ENCODE peak calls at places on chromosomes 7 and 10, in ten cellular contexts. One of them, this sample, is unnamed.

GRCh38 chr10:43644252-43644651 is 4.4 kb downstream of the ZNF32 start:
- DNase-seq in brain microvascular endothelial cell: no peak
- DNase-seq in lower lobe of right lung: no peak
- DNase-seq in prostate gland: no peak
- DNase-seq in fibroblast of lung: peak; percentile 12
- DNase-seq in GM12878: no peak
- DNase-seq in psoas muscle: no peak
- DNase-seq in PC-9: no peak
- DNase-seq in neural progenitor cell: no peak
- DNase-seq in fibroblast of mammary gland: peak; percentile 52
- DNase-seq in this sample: no peak

GRCh38 chr7:146606628-146607027 is 490.0 kb downstream of the CNTNAP2 start:
- DNase-seq in fibroblast of mammary gland: no peak
- DNase-seq in brain microvascular endothelial cell: no peak
- DNase-seq in fibroblast of lung: no peak
- DNase-seq in lower lobe of right lung: no peak
- DNase-seq in GM12878: no peak
- DNase-seq in neural progenitor cell: no peak
- DNase-seq in PC-9: no peak
- DNase-seq in psoas muscle: no peak
- DNase-seq in prostate gland: no peak
- DNase-seq in this sample: no peak

GRCh38 chr10:103590060-103590459 is 96.6 kb downstream of the NEURL1 start:
- DNase-seq in prostate gland: no peak
- DNase-seq in brain microvascular endothelial cell: no peak
- DNase-seq in neural progenitor cell: no peak
- DNase-seq in PC-9: no peak
- DNase-seq in fibroblast of mammary gland: no peak
- DNase-seq in GM12878: no peak
- DNase-seq in fibroblast of lung: no peak
- DNase-seq in psoas muscle: no peak
- DNase-seq in lower lobe of right lung: no peak
- DNase-seq in this sample: no peak

GRCh38 chr7:132709971-132710567 is 133.8 kb upstream of the PLXNA4 start:
- DNase-seq in neural progenitor cell: peak; percentile 28
- DNase-seq in brain microvascular endothelial cell: peak; percentile 74
- DNase-seq in fibroblast of lung: peak; percentile 12
- DNase-seq in prostate gland: no peak
- DNase-seq in psoas muscle: no peak
- DNase-seq in fibroblast of mammary gland: peak; percentile 57
- DNase-seq in GM12878: no peak
- DNase-seq in PC-9: peak; percentile 8
- DNase-seq in lower lobe of right lung: no peak
- DNase-seq in this sample: peak; percentile 47

GRCh38 chr7:87218941-87219544 is 489 bp downstream of the TMEM243 start:
- DNase-seq in PC-9: peak; percentile 47
- DNase-seq in GM12878: no peak
- DNase-seq in neural progenitor cell: peak; percentile 61
- DNase-seq in fibroblast of mammary gland: peak; percentile 52
- DNase-seq in lower lobe of right lung: peak; percentile 90
- DNase-seq in prostate gland: peak; percentile 42
- DNase-seq in brain microvascular endothelial cell: no peak
- DNase-seq in psoas muscle: peak; percentile 80
- DNase-seq in fibroblast of lung: peak; percentile 49
- DNase-seq in this sample: peak; percentile 46

GRCh38 chr10:56142092-56142728 is 218.8 kb downstream of the ZWINT start:
- DNase-seq in neural progenitor cell: no peak
- DNase-seq in brain microvascular endothelial cell: no peak
- DNase-seq in lower lobe of right lung: no peak
- DNase-seq in PC-9: no peak
- DNase-seq in GM12878: peak; percentile 50
- DNase-seq in prostate gland: no peak
- DNase-seq in fibroblast of lung: no peak
- DNase-seq in psoas muscle: no peak
- DNase-seq in fibroblast of mammary gland: no peak
- DNase-seq in this sample: no peak

GRCh38 chr7:153457796-153458195 is 594.4 kb upstream of the DPP6 start:
- DNase-seq in neural progenitor cell: no peak
- DNase-seq in PC-9: no peak
- DNase-seq in lower lobe of right lung: no peak
- DNase-seq in fibroblast of lung: no peak
- DNase-seq in prostate gland: no peak
- DNase-seq in brain microvascular endothelial cell: no peak
- DNase-seq in fibroblast of mammary gland: no peak
- DNase-seq in psoas muscle: no peak
- DNase-seq in GM12878: no peak
- DNase-seq in this sample: no peak

GRCh38 chr7:116809636-116810266 is 52.6 kb upstream of the CAPZA2 start:
- DNase-seq in fibroblast of mammary gland: peak; percentile 77
- DNase-seq in GM12878: no peak
- DNase-seq in prostate gland: peak; percentile 54
- DNase-seq in neural progenitor cell: peak; percentile 80
- DNase-seq in psoas muscle: no peak
- DNase-seq in PC-9: peak; percentile 31
- DNase-seq in fibroblast of lung: peak; percentile 51
- DNase-seq in lower lobe of right lung: no peak
- DNase-seq in brain microvascular endothelial cell: peak; percentile 42
- DNase-seq in this sample: peak; percentile 77

GRCh38 chr7:53789741-53790140 is 752.4 kb upstream of the VSTM2A start:
- DNase-seq in neural progenitor cell: no peak
- DNase-seq in lower lobe of right lung: no peak
- DNase-seq in prostate gland: no peak
- DNase-seq in GM12878: no peak
- DNase-seq in brain microvascular endothelial cell: no peak
- DNase-seq in fibroblast of lung: no peak
- DNase-seq in PC-9: no peak
- DNase-seq in fibroblast of mammary gland: no peak
- DNase-seq in psoas muscle: no peak
- DNase-seq in this sample: no peak

GRCh38 chr7:18468794-18469193 is 26.8 kb upstream of the HDAC9 start:
- DNase-seq in prostate gland: no peak
- DNase-seq in fibroblast of lung: peak; percentile 9
- DNase-seq in neural progenitor cell: no peak
- DNase-seq in PC-9: no peak
- DNase-seq in GM12878: no peak
- DNase-seq in brain microvascular endothelial cell: no peak
- DNase-seq in fibroblast of mammary gland: no peak
- DNase-seq in lower lobe of right lung: no peak
- DNase-seq in psoas muscle: no peak
- DNase-seq in this sample: peak; percentile 23

GRCh38 chr7:91416485-91416884 is 152.3 kb downstream of the FZD1 start:
- DNase-seq in prostate gland: no peak
- DNase-seq in fibroblast of mammary gland: no peak
- DNase-seq in fibroblast of lung: no peak
- DNase-seq in psoas muscle: no peak
- DNase-seq in brain microvascular endothelial cell: no peak
- DNase-seq in GM12878: no peak
- DNase-seq in lower lobe of right lung: no peak
- DNase-seq in neural progenitor cell: no peak
- DNase-seq in PC-9: no peak
- DNase-seq in this sample: no peak

GRCh38 chr10:96608262-96608661 is 21.4 kb upstream of the TM9SF3 start:
- DNase-seq in neural progenitor cell: no peak
- DNase-seq in prostate gland: no peak
- DNase-seq in PC-9: no peak
- DNase-seq in fibroblast of mammary gland: no peak
- DNase-seq in psoas muscle: no peak
- DNase-seq in GM12878: no peak
- DNase-seq in fibroblast of lung: no peak
- DNase-seq in lower lobe of right lung: no peak
- DNase-seq in brain microvascular endothelial cell: no peak
- DNase-seq in this sample: no peak

GRCh38 chr7:596819-597182 is 77.2 kb upstream of the PDGFA start:
- DNase-seq in PC-9: no peak
- DNase-seq in neural progenitor cell: no peak
- DNase-seq in prostate gland: no peak
- DNase-seq in psoas muscle: no peak
- DNase-seq in fibroblast of lung: no peak
- DNase-seq in lower lobe of right lung: no peak
- DNase-seq in brain microvascular endothelial cell: no peak
- DNase-seq in fibroblast of mammary gland: no peak
- DNase-seq in GM12878: no peak
- DNase-seq in this sample: no peak

GRCh38 chr7:30845426-30846135 is 66.1 kb upstream of the AQP1 start:
- DNase-seq in neural progenitor cell: no peak
- DNase-seq in PC-9: peak; percentile 19
- DNase-seq in fibroblast of mammary gland: peak; percentile 40
- DNase-seq in prostate gland: no peak
- DNase-seq in psoas muscle: peak; percentile 72
- DNase-seq in brain microvascular endothelial cell: no peak
- DNase-seq in lower lobe of right lung: peak; percentile 90
- DNase-seq in GM12878: no peak
- DNase-seq in fibroblast of lung: peak; percentile 57
- DNase-seq in this sample: peak; percentile 33

GRCh38 chr10:4515711-4516110 is 310.3 kb upstream of the AKR1E2 start:
- DNase-seq in fibroblast of mammary gland: no peak
- DNase-seq in brain microvascular endothelial cell: no peak
- DNase-seq in prostate gland: no peak
- DNase-seq in fibroblast of lung: no peak
- DNase-seq in neural progenitor cell: no peak
- DNase-seq in lower lobe of right lung: no peak
- DNase-seq in PC-9: no peak
- DNase-seq in GM12878: no peak
- DNase-seq in psoas muscle: no peak
- DNase-seq in this sample: no peak

GRCh38 chr10:49299816-49300139 is 808 bp downstream of the C10orf71 start:
- DNase-seq in psoas muscle: no peak
- DNase-seq in fibroblast of lung: no peak
- DNase-seq in prostate gland: no peak
- DNase-seq in neural progenitor cell: no peak
- DNase-seq in lower lobe of right lung: no peak
- DNase-seq in fibroblast of mammary gland: no peak
- DNase-seq in brain microvascular endothelial cell: no peak
- DNase-seq in PC-9: no peak
- DNase-seq in GM12878: no peak
- DNase-seq in this sample: no peak

GRCh38 chr10:30510184-30510931 is 76.4 kb downstream of the MAP3K8 start:
- DNase-seq in GM12878: no peak
- DNase-seq in lower lobe of right lung: no peak
- DNase-seq in psoas muscle: peak; percentile 78
- DNase-seq in neural progenitor cell: no peak
- DNase-seq in brain microvascular endothelial cell: peak; percentile 84
- DNase-seq in PC-9: peak; percentile 43
- DNase-seq in prostate gland: peak; percentile 13
- DNase-seq in fibroblast of mammary gland: peak; percentile 80
- DNase-seq in fibroblast of lung: peak; percentile 79
- DNase-seq in this sample: peak; percentile 61

GRCh38 chr10:47176903-47177860 is 122.8 kb upstream of the GDF10 start:
- DNase-seq in prostate gland: no peak
- DNase-seq in lower lobe of right lung: no peak
- DNase-seq in psoas muscle: no peak
- DNase-seq in GM12878: no peak
- DNase-seq in fibroblast of lung: peak; percentile 51
- DNase-seq in PC-9: no peak
- DNase-seq in fibroblast of mammary gland: peak; percentile 22
- DNase-seq in brain microvascular endothelial cell: peak; percentile 15
- DNase-seq in neural progenitor cell: no peak
- DNase-seq in this sample: no peak

GRCh38 chr7:2470204-2471021 is 5.8 kb downstream of the GRIFIN start:
- DNase-seq in brain microvascular endothelial cell: no peak
- DNase-seq in fibroblast of mammary gland: no peak
- DNase-seq in lower lobe of right lung: no peak
- DNase-seq in PC-9: no peak
- DNase-seq in prostate gland: no peak
- DNase-seq in psoas muscle: no peak
- DNase-seq in neural progenitor cell: no peak
- DNase-seq in fibroblast of lung: no peak
- DNase-seq in GM12878: no peak
- DNase-seq in this sample: no peak

GRCh38 chr10:79245539-79246208 is 101.6 kb upstream of the PPIF start:
- DNase-seq in fibroblast of mammary gland: no peak
- DNase-seq in fibroblast of lung: peak; percentile 37
- DNase-seq in GM12878: no peak
- DNase-seq in brain microvascular endothelial cell: no peak
- DNase-seq in lower lobe of right lung: no peak
- DNase-seq in psoas muscle: no peak
- DNase-seq in prostate gland: no peak
- DNase-seq in neural progenitor cell: no peak
- DNase-seq in PC-9: no peak
- DNase-seq in this sample: no peak
- H3K4me3 ChIP-seq in fibroblast of mammary gland: no peak overlapping the region
- H3K4me3 ChIP-seq in fibroblast of lung: no peak overlapping the region
- H3K4me3 ChIP-seq in GM12878: peak overlapping the region; percentile 80
- H3K4me3 ChIP-seq in brain microvascular endothelial cell: no peak overlapping the region
- H3K4me3 ChIP-seq in lower lobe of right lung: peak overlapping the region; percentile 54
- H3K4me3 ChIP-seq in psoas muscle: peak overlapping the region; percentile 30
- H3K4me3 ChIP-seq in prostate gland: no peak overlapping the region
- H3K4me3 ChIP-seq in neural progenitor cell: no peak overlapping the region
- H3K4me3 ChIP-seq in PC-9: no peak overlapping the region
- H3K4me3 ChIP-seq in this sample: no peak overlapping the region

DNA sequence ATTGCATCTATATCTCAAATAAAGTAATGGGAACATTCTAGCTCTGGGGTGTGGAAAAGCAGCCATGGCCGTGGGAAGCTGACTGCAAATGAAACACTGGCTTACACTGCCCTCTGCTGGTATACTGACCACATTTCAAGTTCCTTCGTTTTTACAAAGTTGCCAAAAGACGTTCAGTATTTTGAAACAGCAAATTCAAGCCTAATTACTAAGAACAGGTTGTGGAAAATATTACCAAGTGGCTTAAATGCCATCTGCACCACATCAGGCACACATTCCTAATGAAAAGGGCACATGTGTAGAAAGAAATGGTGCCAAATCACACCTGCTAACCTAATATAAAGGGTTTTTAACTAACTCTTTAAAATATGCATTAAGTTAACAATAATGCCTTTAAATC is 83.9 kb downstream of the JAZF1 start:
- DNase-seq in GM12878: peak; percentile 12
- DNase-seq in fibroblast of mammary gland: peak; percentile 77
- DNase-seq in fibroblast of lung: peak; percentile 52
- DNase-seq in neural progenitor cell: peak; percentile 62
- DNase-seq in brain microvascular endothelial cell: peak; percentile 63
- DNase-seq in PC-9: peak; percentile 52
- DNase-seq in psoas muscle: no peak
- DNase-seq in prostate gland: peak; percentile 66
- DNase-seq in lower lobe of right lung: no peak
- DNase-seq in this sample: peak; percentile 65
- TF ChIP-seq CTCF in GM12878: peak; percentile 74
- TF ChIP-seq CTCF in fibroblast of mammary gland: peak; percentile 90
- TF ChIP-seq CTCF in fibroblast of lung: peak; percentile 70
- TF ChIP-seq CTCF in neural progenitor cell: peak; percentile 90
- TF ChIP-seq CTCF in brain microvascular endothelial cell: peak; percentile 81
- TF ChIP-seq CTCF in PC-9: peak; percentile 98
- TF ChIP-seq CTCF in psoas muscle: peak; percentile 88
- TF ChIP-seq CTCF in prostate gland: peak; percentile 79
- TF ChIP-seq CTCF in lower lobe of right lung: peak; percentile 81
- TF ChIP-seq CTCF in this sample: peak; percentile 84

GRCh38 chr7:104135760-104136558 is 71.9 kb downstream of the ORC5 start:
- DNase-seq in psoas muscle: no peak
- DNase-seq in PC-9: no peak
- DNase-seq in lower lobe of right lung: no peak
- DNase-seq in fibroblast of lung: no peak
- DNase-seq in prostate gland: no peak
- DNase-seq in GM12878: no peak
- DNase-seq in brain microvascular endothelial cell: no peak
- DNase-seq in neural progenitor cell: no peak
- DNase-seq in fibroblast of mammary gland: no peak
- DNase-seq in this sample: no peak
- H3K4me3 ChIP-seq in psoas muscle: peak overlapping the region; percentile 44
- H3K4me3 ChIP-seq in PC-9: no peak overlapping the region
- H3K4me3 ChIP-seq in lower lobe of right lung: no peak overlapping the region
- H3K4me3 ChIP-seq in fibroblast of lung: no peak overlapping the region
- H3K4me3 ChIP-seq in prostate gland: no peak overlapping the region
- H3K4me3 ChIP-seq in GM12878: no peak overlapping the region
- H3K4me3 ChIP-seq in brain microvascular endothelial cell: no peak overlapping the region
- H3K4me3 ChIP-seq in neural progenitor cell: no peak overlapping the region
- H3K4me3 ChIP-seq in fibroblast of mammary gland: no peak overlapping the region
- H3K4me3 ChIP-seq in this sample: no peak overlapping the region

GRCh38 chr10:75922435-75922834 is 491.0 kb downstream of the LRMDA start:
- DNase-seq in fibroblast of lung: peak; percentile 2
- DNase-seq in neural progenitor cell: no peak
- DNase-seq in lower lobe of right lung: no peak
- DNase-seq in GM12878: no peak
- DNase-seq in fibroblast of mammary gland: peak; percentile 37
- DNase-seq in PC-9: no peak
- DNase-seq in prostate gland: no peak
- DNase-seq in brain microvascular endothelial cell: no peak
- DNase-seq in psoas muscle: no peak
- DNase-seq in this sample: peak; percentile 51
- TF ChIP-seq CTCF in fibroblast of lung: no peak
- TF ChIP-seq CTCF in neural progenitor cell: peak; percentile 13
- TF ChIP-seq CTCF in lower lobe of right lung: peak; percentile 23
- TF ChIP-seq CTCF in GM12878: no peak
- TF ChIP-seq CTCF in fibroblast of mammary gland: peak; percentile 43
- TF ChIP-seq CTCF in PC-9: peak; percentile 43
- TF ChIP-seq CTCF in prostate gland: no peak
- TF ChIP-seq CTCF in brain microvascular endothelial cell: peak; percentile 60
- TF ChIP-seq CTCF in psoas muscle: no peak
- TF ChIP-seq CTCF in this sample: peak; percentile 66

This sample was measured in epithelial cell of esophagus.